ENCODE peak calls at places on chromosomes 3 and 15, in nine cellular contexts. One of them, this sample, is unnamed. For H3K9me3, the result is how much of the 10 kb centered on the place peaks cover.

GRCh38 chr3:146832815-146833458 is 227.8 kb upstream of the PLSCR5 start:
- DNase-seq in T-helper 17 cell: no peak
- DNase-seq in iPS DF 6.9: no peak
- DNase-seq in left lung: no peak
- DNase-seq in tibial nerve: no peak
- DNase-seq in SK-N-SH: no peak
- DNase-seq in HepG2: no peak
- DNase-seq in tibial artery: no peak
- DNase-seq in left ventricle myocardium inferior: no peak
- DNase-seq in this sample: no peak

GRCh38 chr15:21270474-21270873 is 169.8 kb downstream of the POTEB3 start:
- DNase-seq in left lung: no peak
- DNase-seq in T-helper 17 cell: no peak
- DNase-seq in left ventricle myocardium inferior: no peak
- DNase-seq in tibial nerve: no peak
- DNase-seq in SK-N-SH: no peak
- DNase-seq in HepG2: no peak
- DNase-seq in iPS DF 6.9: no peak
- DNase-seq in tibial artery: no peak
- DNase-seq in this sample: no peak

GRCh38 chr15:91589360-91589759 is 264.1 kb upstream of the SLCO3A1 start:
- DNase-seq in SK-N-SH: no peak
- DNase-seq in left lung: no peak
- DNase-seq in iPS DF 6.9: no peak
- DNase-seq in left ventricle myocardium inferior: no peak
- DNase-seq in HepG2: peak
- DNase-seq in tibial artery: no peak
- DNase-seq in tibial nerve: no peak
- DNase-seq in T-helper 17 cell: no peak
- DNase-seq in this sample: no peak

GRCh38 chr15:31106495-31107300 is 5.2 kb upstream of the TRPM1 start:
- DNase-seq in tibial nerve: no peak
- DNase-seq in tibial artery: no peak
- DNase-seq in left lung: no peak
- DNase-seq in HepG2: no peak
- DNase-seq in iPS DF 6.9: no peak
- DNase-seq in T-helper 17 cell: no peak
- DNase-seq in SK-N-SH: no peak
- DNase-seq in left ventricle myocardium inferior: no peak
- DNase-seq in this sample: no peak

GRCh38 chr3:111906667-111907066 is 47.6 kb downstream of the PHLDB2 start:
- DNase-seq in left ventricle myocardium inferior: no peak
- DNase-seq in tibial artery: no peak
- DNase-seq in iPS DF 6.9: no peak
- DNase-seq in T-helper 17 cell: no peak
- DNase-seq in HepG2: no peak
- DNase-seq in tibial nerve: no peak
- DNase-seq in SK-N-SH: no peak
- DNase-seq in left lung: no peak
- DNase-seq in this sample: no peak

GRCh38 chr3:32392530-32393302 is 1.1 kb downstream of the CMTM7 start:
- DNase-seq in left lung: no peak
- DNase-seq in T-helper 17 cell: no peak
- DNase-seq in SK-N-SH: peak
- DNase-seq in HepG2: no peak
- DNase-seq in tibial nerve: peak
- DNase-seq in tibial artery: peak
- DNase-seq in iPS DF 6.9: no peak
- DNase-seq in left ventricle myocardium inferior: peak
- DNase-seq in this sample: peak

GRCh38 chr3:69879051-69879450 is 120.5 kb upstream of the SAMMSON start:
- DNase-seq in tibial nerve: no peak
- DNase-seq in iPS DF 6.9: no peak
- DNase-seq in tibial artery: no peak
- DNase-seq in SK-N-SH: no peak
- DNase-seq in T-helper 17 cell: no peak
- DNase-seq in left ventricle myocardium inferior: no peak
- DNase-seq in HepG2: no peak
- DNase-seq in left lung: peak
- DNase-seq in this sample: no peak

GRCh38 chr3:133490468-133491351 is 82.8 kb upstream of the CDV3 start:
- DNase-seq in tibial artery: no peak
- DNase-seq in SK-N-SH: no peak
- DNase-seq in left ventricle myocardium inferior: no peak
- DNase-seq in iPS DF 6.9: no peak
- DNase-seq in T-helper 17 cell: no peak
- DNase-seq in left lung: no peak
- DNase-seq in HepG2: no peak
- DNase-seq in tibial nerve: no peak
- DNase-seq in this sample: no peak

GRCh38 chr15:84725001-84725491 is 9.1 kb upstream of the SEC11A start:
- DNase-seq in HepG2: no peak
- DNase-seq in T-helper 17 cell: no peak
- DNase-seq in tibial nerve: no peak
- DNase-seq in SK-N-SH: peak
- DNase-seq in left lung: no peak
- DNase-seq in left ventricle myocardium inferior: no peak
- DNase-seq in iPS DF 6.9: no peak
- DNase-seq in tibial artery: no peak
- DNase-seq in this sample: no peak

GRCh38 chr15:96351801-96352593 is 21.5 kb downstream of the NR2F2 start:
- DNase-seq in SK-N-SH: no peak
- DNase-seq in left lung: peak
- DNase-seq in T-helper 17 cell: no peak
- DNase-seq in tibial artery: peak
- DNase-seq in HepG2: no peak
- DNase-seq in left ventricle myocardium inferior: no peak
- DNase-seq in iPS DF 6.9: no peak
- DNase-seq in tibial nerve: no peak
- DNase-seq in this sample: peak

GRCh38 chr3:184970186-184970585 is 158.2 kb downstream of the VPS8 start:
- DNase-seq in iPS DF 6.9: no peak
- DNase-seq in left ventricle myocardium inferior: no peak
- DNase-seq in tibial nerve: no peak
- DNase-seq in left lung: no peak
- DNase-seq in HepG2: peak
- DNase-seq in tibial artery: no peak
- DNase-seq in T-helper 17 cell: no peak
- DNase-seq in SK-N-SH: no peak
- DNase-seq in this sample: no peak

GRCh38 chr3:140715035-140715434 is 37.2 kb downstream of the TRIM42 start:
- DNase-seq in HepG2: no peak
- DNase-seq in left ventricle myocardium inferior: no peak
- DNase-seq in tibial artery: no peak
- DNase-seq in left lung: no peak
- DNase-seq in iPS DF 6.9: no peak
- DNase-seq in T-helper 17 cell: no peak
- DNase-seq in SK-N-SH: no peak
- DNase-seq in tibial nerve: no peak
- DNase-seq in this sample: no peak

GRCh38 chr3:126618021-126618420 is 36.9 kb downstream of the TXNRD3 start:
- DNase-seq in iPS DF 6.9: no peak
- DNase-seq in left ventricle myocardium inferior: no peak
- DNase-seq in T-helper 17 cell: no peak
- DNase-seq in HepG2: no peak
- DNase-seq in left lung: no peak
- DNase-seq in SK-N-SH: no peak
- DNase-seq in tibial artery: no peak
- DNase-seq in tibial nerve: no peak
- DNase-seq in this sample: no peak

GRCh38 chr3:120423432-120423831 is 27.4 kb downstream of the FSTL1 start:
- DNase-seq in HepG2: no peak
- DNase-seq in iPS DF 6.9: no peak
- DNase-seq in T-helper 17 cell: no peak
- DNase-seq in tibial artery: no peak
- DNase-seq in SK-N-SH: no peak
- DNase-seq in tibial nerve: no peak
- DNase-seq in left lung: no peak
- DNase-seq in left ventricle myocardium inferior: no peak
- DNase-seq in this sample: no peak

GRCh38 chr15:49815937-49816336 is 195.1 kb downstream of the DTWD1 start:
- DNase-seq in iPS DF 6.9: no peak
- DNase-seq in tibial nerve: no peak
- DNase-seq in HepG2: no peak
- DNase-seq in SK-N-SH: no peak
- DNase-seq in left lung: no peak
- DNase-seq in tibial artery: no peak
- DNase-seq in T-helper 17 cell: no peak
- DNase-seq in left ventricle myocardium inferior: peak
- DNase-seq in this sample: peak

GRCh38 chr15:31332020-31332680 is 5.5 kb downstream of the KLF13 start:
- DNase-seq in SK-N-SH: peak
- DNase-seq in tibial artery: no peak
- DNase-seq in left ventricle myocardium inferior: no peak
- DNase-seq in tibial nerve: no peak
- DNase-seq in iPS DF 6.9: no peak
- DNase-seq in left lung: no peak
- DNase-seq in HepG2: no peak
- DNase-seq in T-helper 17 cell: no peak
- DNase-seq in this sample: peak

GRCh38 chr3:81643721-81644120 is 117.7 kb downstream of the GBE1 start:
- DNase-seq in left lung: no peak
- DNase-seq in iPS DF 6.9: no peak
- DNase-seq in HepG2: peak
- DNase-seq in tibial nerve: no peak
- DNase-seq in left ventricle myocardium inferior: no peak
- DNase-seq in T-helper 17 cell: no peak
- DNase-seq in SK-N-SH: peak
- DNase-seq in tibial artery: no peak
- DNase-seq in this sample: no peak

GRCh38 chr3:43423142-43423541 is 136.8 kb downstream of the SNRK start:
- DNase-seq in SK-N-SH: no peak
- DNase-seq in iPS DF 6.9: no peak
- DNase-seq in left lung: no peak
- DNase-seq in tibial nerve: no peak
- DNase-seq in tibial artery: peak
- DNase-seq in T-helper 17 cell: no peak
- DNase-seq in HepG2: no peak
- DNase-seq in left ventricle myocardium inferior: peak
- DNase-seq in this sample: no peak

GRCh38 chr15:41018534-41018933 is 65.3 kb downstream of the CHAC1 start:
- DNase-seq in HepG2: no peak
- DNase-seq in T-helper 17 cell: no peak
- DNase-seq in tibial artery: no peak
- DNase-seq in iPS DF 6.9: no peak
- DNase-seq in left lung: no peak
- DNase-seq in tibial nerve: no peak
- DNase-seq in left ventricle myocardium inferior: no peak
- DNase-seq in SK-N-SH: no peak
- DNase-seq in this sample: no peak

GRCh38 chr3:107676469-107677309 is 153.9 kb downstream of the BBX start:
- DNase-seq in left lung: no peak
- DNase-seq in tibial artery: no peak
- DNase-seq in tibial nerve: no peak
- DNase-seq in SK-N-SH: peak
- DNase-seq in T-helper 17 cell: no peak
- DNase-seq in iPS DF 6.9: no peak
- DNase-seq in left ventricle myocardium inferior: no peak
- DNase-seq in HepG2: peak
- DNase-seq in this sample: no peak

GRCh38 chr15:67833504-67834248 is 6.2 kb downstream of the RNU6-1 start:
- DNase-seq in iPS DF 6.9: no peak
- DNase-seq in left ventricle myocardium inferior: no peak
- DNase-seq in T-helper 17 cell: no peak
- DNase-seq in HepG2: peak
- DNase-seq in left lung: peak
- DNase-seq in tibial nerve: no peak
- DNase-seq in tibial artery: peak
- DNase-seq in SK-N-SH: peak
- DNase-seq in this sample: no peak

GRCh38 chr3:105933871-105934270 is 65.1 kb upstream of the CBLB start:
- DNase-seq in left lung: no peak
- DNase-seq in iPS DF 6.9: no peak
- DNase-seq in HepG2: no peak
- DNase-seq in tibial artery: no peak
- DNase-seq in SK-N-SH: no peak
- DNase-seq in tibial nerve: no peak
- DNase-seq in left ventricle myocardium inferior: no peak
- DNase-seq in T-helper 17 cell: no peak
- DNase-seq in this sample: no peak

GRCh38 chr15:23994273-23994672 is 307.2 kb upstream of the NDN start:
- DNase-seq in tibial artery: no peak
- DNase-seq in T-helper 17 cell: no peak
- DNase-seq in tibial nerve: no peak
- DNase-seq in left lung: no peak
- DNase-seq in left ventricle myocardium inferior: no peak
- DNase-seq in SK-N-SH: no peak
- DNase-seq in iPS DF 6.9: no peak
- DNase-seq in HepG2: no peak
- DNase-seq in this sample: no peak
- H3K9me3 ChIP-seq in tibial artery: under half
- H3K9me3 ChIP-seq in T-helper 17 cell: under half
- H3K9me3 ChIP-seq in tibial nerve: under half
- H3K9me3 ChIP-seq in left lung: under half
- H3K9me3 ChIP-seq in left ventricle myocardium inferior: under half
- H3K9me3 ChIP-seq in SK-N-SH: under half
- H3K9me3 ChIP-seq in iPS DF 6.9: under half
- H3K9me3 ChIP-seq in HepG2: half or more
- H3K9me3 ChIP-seq in this sample: under half

GRCh38 chr15:27549796-27550195 is 549.3 kb downstream of the OCA2 start:
- DNase-seq in HepG2: no peak
- DNase-seq in left ventricle myocardium inferior: no peak
- DNase-seq in T-helper 17 cell: no peak
- DNase-seq in iPS DF 6.9: no peak
- DNase-seq in SK-N-SH: no peak
- DNase-seq in tibial nerve: no peak
- DNase-seq in tibial artery: no peak
- DNase-seq in left lung: no peak
- DNase-seq in this sample: no peak
- H3K9me3 ChIP-seq in HepG2: under half
- H3K9me3 ChIP-seq in left ventricle myocardium inferior: under half
- H3K9me3 ChIP-seq in T-helper 17 cell: under half
- H3K9me3 ChIP-seq in iPS DF 6.9: under half
- H3K9me3 ChIP-seq in SK-N-SH: under half
- H3K9me3 ChIP-seq in tibial nerve: under half
- H3K9me3 ChIP-seq in tibial artery: under half
- H3K9me3 ChIP-seq in left lung: under half
- H3K9me3 ChIP-seq in this sample: under half

DNA sequence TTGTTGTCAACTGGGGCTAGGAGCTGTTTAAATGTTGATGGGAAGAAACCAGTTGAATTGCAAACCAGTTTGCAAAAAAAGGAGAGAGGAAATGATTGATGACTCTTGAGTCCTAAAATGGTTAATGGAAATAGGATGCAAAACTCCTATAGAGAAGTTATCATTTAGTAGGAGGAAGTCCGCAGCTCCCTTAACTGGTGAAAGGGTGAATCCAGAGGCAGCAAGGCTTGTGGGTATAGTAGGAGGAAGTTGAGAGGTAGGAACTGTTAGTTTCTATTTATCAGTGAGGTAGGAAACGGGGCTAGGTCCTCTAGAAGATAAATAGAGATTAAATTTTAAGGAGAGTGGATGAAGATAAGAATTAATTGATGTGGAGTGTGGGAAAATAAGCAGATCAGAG is 15.4 kb downstream of the IREB2 start:
- DNase-seq in tibial nerve: no peak
- DNase-seq in iPS DF 6.9: no peak
- DNase-seq in left ventricle myocardium inferior: no peak
- DNase-seq in SK-N-SH: no peak
- DNase-seq in left lung: no peak
- DNase-seq in HepG2: no peak
- DNase-seq in tibial artery: no peak
- DNase-seq in T-helper 17 cell: no peak
- DNase-seq in this sample: no peak
- H3K9me3 ChIP-seq in tibial nerve: under half
- H3K9me3 ChIP-seq in iPS DF 6.9: under half
- H3K9me3 ChIP-seq in left ventricle myocardium inferior: under half
- H3K9me3 ChIP-seq in SK-N-SH: under half
- H3K9me3 ChIP-seq in left lung: under half
- H3K9me3 ChIP-seq in HepG2: under half
- H3K9me3 ChIP-seq in tibial artery: under half
- H3K9me3 ChIP-seq in T-helper 17 cell: under half
- H3K9me3 ChIP-seq in this sample: under half

GRCh38 chr3:44729384-44729910 is at the start of gene ZNF501:
- DNase-seq in left lung: peak
- DNase-seq in SK-N-SH: peak
- DNase-seq in tibial artery: peak
- DNase-seq in T-helper 17 cell: peak
- DNase-seq in left ventricle myocardium inferior: peak
- DNase-seq in HepG2: peak
- DNase-seq in tibial nerve: peak
- DNase-seq in iPS DF 6.9: peak
- DNase-seq in this sample: peak
- H3K9me3 ChIP-seq in left lung: half or more
- H3K9me3 ChIP-seq in SK-N-SH: under half
- H3K9me3 ChIP-seq in tibial artery: half or more
- H3K9me3 ChIP-seq in T-helper 17 cell: under half
- H3K9me3 ChIP-seq in left ventricle myocardium inferior: half or more
- H3K9me3 ChIP-seq in HepG2: under half
- H3K9me3 ChIP-seq in tibial nerve: under half
- H3K9me3 ChIP-seq in iPS DF 6.9: under half
- H3K9me3 ChIP-seq in this sample: under half